ENCODE peak calls at places on chromosomes 5 and 9, in nine cellular contexts. D, U, O, I, V, C, M, Y and H are unnamed samples.

GRCh38 chr5:140568664-140569063 is 4.0 kb downstream of the SLC35A4 start:
- DNase-seq in M (no peak), V (no peak), Y (no peak), O (no peak), D (no peak), I (no peak), U (no peak), C (no peak), H (no peak)

GRCh38 chr9:110650261-110650660 is 18.3 kb upstream of the MUSK start:
- DNase-seq in I (peak; percentile 93), Y (no peak), V (no peak), D (no peak), O (no peak), U (no peak), M (no peak), C (peak; percentile 68), H (no peak)

GRCh38 chr5:135038829-135039525 is 4.9 kb upstream of the PITX1 start:
- DNase-seq in O (peak; percentile 46), V (no peak), I (peak; percentile 22), C (no peak), D (peak; percentile 51), Y (peak; percentile 58), U (no peak), M (no peak), H (no peak)

GRCh38 chr9:98867434-98868168 is 60.1 kb downstream of the GALNT12 start:
- DNase-seq in I (peak; percentile 93), M (no peak), Y (no peak), D (no peak), U (no peak), V (peak; percentile 38), O (no peak), C (peak; percentile 73), H (peak; percentile 41)

GRCh38 chr5:3780278-3780677 is 184.6 kb downstream of the IRX1 start:
- DNase-seq in V (no peak), O (no peak), I (no peak), C (no peak), D (no peak), M (no peak), Y (no peak), U (no peak), H (no peak)

GRCh38 chr9:12775963-12776774 is 1.3 kb downstream of the LURAP1L start:
- DNase-seq in V (peak; percentile 91), U (peak; percentile 57), M (peak; percentile 80), I (peak; percentile 94), Y (peak; percentile 81), D (peak; percentile 85), O (peak; percentile 74), C (peak; percentile 74), H (no peak)

GRCh38 chr5:94544031-94544650 is 74.3 kb downstream of the KIAA0825 start:
- DNase-seq in O (no peak), Y (no peak), D (no peak), M (no peak), V (no peak), I (peak; percentile 46), C (no peak), U (no peak), H (no peak)

GRCh38 chr5:16025681-16026080 is 153.9 kb downstream of the MARCHF11 start:
- DNase-seq in O (no peak), Y (peak; percentile 71), C (no peak), I (no peak), M (no peak), U (no peak), D (no peak), V (no peak), H (no peak)

GRCh38 chr5:88877826-88878225 is 5.2 kb downstream of the MEF2C start:
- DNase-seq in M (no peak), D (no peak), Y (no peak), V (no peak), O (no peak), C (peak; percentile 75), I (no peak), U (no peak), H (no peak)

GRCh38 chr5:175684931-175685330 is 27.1 kb downstream of the HRH2 start:
- DNase-seq in D (no peak), V (no peak), C (no peak), M (no peak), Y (no peak), I (no peak), U (no peak), O (no peak), H (no peak)

GRCh38 chr9:70385423-70385822 is 29.0 kb downstream of the KLF9 start:
- DNase-seq in U (no peak), I (no peak), C (no peak), M (no peak), D (no peak), V (no peak), O (no peak), Y (no peak), H (no peak)

GRCh38 chr5:107389130-107389553 is 281.6 kb downstream of the EFNA5 start:
- DNase-seq in Y (no peak), I (peak; percentile 60), U (no peak), O (no peak), M (peak; percentile 90), C (peak; percentile 87), V (no peak), D (no peak), H (peak; percentile 96)

GRCh38 chr5:147310059-147310704 is 75.4 kb downstream of the STK32A start:
- DNase-seq in M (no peak), U (peak; percentile 76), D (peak; percentile 33), Y (peak; percentile 7), C (peak; percentile 91), V (no peak), O (no peak), I (peak; percentile 72), H (no peak)

GRCh38 chr5:67050635-67051034 is 146.0 kb downstream of the CD180 start:
- DNase-seq in U (no peak), Y (no peak), D (no peak), C (no peak), V (no peak), I (no peak), M (no peak), O (no peak), H (no peak)

GRCh38 chr5:137332296-137332695 is 166.8 kb downstream of the SPOCK1 start:
- DNase-seq in U (no peak), C (no peak), D (no peak), Y (no peak), V (no peak), M (no peak), O (no peak), I (no peak), H (no peak)

GRCh38 chr5:135365281-135365680 is 33.8 kb downstream of the MACROH2A1 start:
- DNase-seq in O (no peak), U (no peak), C (no peak), M (no peak), D (no peak), I (no peak), Y (no peak), V (no peak), H (no peak)

GRCh38 chr9:119027901-119028699 is 341.1 kb downstream of the BRINP1 start:
- DNase-seq in D (peak; percentile 17), Y (no peak), V (no peak), O (no peak), C (no peak), M (no peak), I (no peak), U (no peak), H (no peak)
- TF ChIP-seq EZH2phosphoT487 in D (no peak), Y (no peak), V (no peak), O (no peak), C (no peak), M (no peak), I (no peak), U (no peak), H (no peak)

GRCh38 chr5:92911851-92912250 is 669.2 kb downstream of the NR2F1-AS1 start:
- DNase-seq in M (no peak), D (no peak), I (no peak), Y (no peak), O (no peak), V (no peak), C (no peak), U (no peak), H (no peak)

GRCh38 chr5:92911293-92911692 is 669.7 kb downstream of the NR2F1-AS1 start:
- DNase-seq in U (no peak), I (no peak), C (no peak), O (no peak), Y (no peak), D (peak; percentile 15), V (no peak), M (no peak), H (no peak)

GRCh38 chr5:92917044-92917443 is 664.0 kb downstream of the NR2F1-AS1 start:
- DNase-seq in C (no peak), I (no peak), M (no peak), U (no peak), V (no peak), Y (no peak), D (no peak), O (no peak), H (no peak)

GRCh38 chr5:92912280-92912679 is 668.7 kb downstream of the NR2F1-AS1 start:
- DNase-seq in D (peak; percentile 19), I (no peak), C (no peak), M (no peak), Y (no peak), U (no peak), O (peak; percentile 45), V (no peak), H (no peak)

DNA sequence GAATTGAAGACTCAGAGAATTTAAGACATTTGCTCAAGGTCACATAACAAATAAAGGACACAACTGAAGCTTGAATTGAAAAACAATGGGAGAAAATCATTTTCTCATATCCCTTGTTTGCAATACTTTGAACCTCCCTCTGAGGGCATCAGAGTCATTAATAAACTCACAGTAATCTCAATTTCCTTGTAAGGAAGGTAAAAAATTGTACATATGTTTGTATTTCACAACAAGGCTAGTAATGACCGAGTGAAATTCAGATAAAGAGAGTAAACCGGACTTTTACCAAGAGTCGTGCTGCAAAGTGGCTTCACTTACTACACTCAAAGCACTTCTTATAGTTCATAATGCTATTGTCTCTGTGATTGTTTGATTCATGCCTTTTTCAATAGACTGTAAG is 665.0 kb downstream of the NR2F1-AS1 start:
- DNase-seq in U (no peak), O (no peak), I (peak; percentile 52), M (no peak), D (no peak), V (peak; percentile 13), Y (no peak), C (peak; percentile 56), H (no peak)
- H3K4me2 ChIP-seq in U (no peak overlapping the region), O (no peak overlapping the region), I (no peak overlapping the region), M (no peak overlapping the region), D (no peak overlapping the region), V (peak overlapping the region; percentile 18), Y (no peak overlapping the region), C (peak overlapping the region; percentile 5), H (no peak overlapping the region)

GRCh38 chr5:80141147-80141671 is 106.1 kb downstream of the THBS4 start:
- DNase-seq in M (no peak), V (peak; percentile 56), U (no peak), Y (peak; percentile 24), C (no peak), I (peak; percentile 55), D (peak; percentile 82), O (peak; percentile 91), H (no peak)
- TF ChIP-seq EZH2phosphoT487 in M (no peak), V (no peak), U (no peak), Y (no peak), C (no peak), I (no peak), D (no peak), O (no peak), H (no peak)

DNA sequence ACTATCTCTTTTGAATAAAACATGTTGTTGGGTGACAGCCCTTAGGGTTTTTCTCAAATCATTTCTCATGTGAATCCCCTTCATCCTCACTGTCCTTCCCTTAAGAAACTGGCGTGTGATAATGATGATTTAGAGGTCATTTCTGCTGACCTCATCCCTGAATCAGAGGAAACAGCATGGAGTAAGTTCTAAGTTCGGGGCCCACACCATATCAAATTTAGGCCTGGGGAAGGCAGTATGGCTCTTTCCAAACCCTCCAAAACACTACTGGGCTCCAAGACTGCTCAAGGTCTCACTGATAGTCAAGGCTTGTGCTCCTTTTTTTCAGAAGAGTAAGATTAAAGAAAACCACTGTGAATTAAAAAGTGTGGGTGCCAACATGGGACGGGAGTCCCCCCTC is 872 bp upstream of the SMIM3 start:
- DNase-seq in D (no peak), O (no peak), I (peak; percentile 31), Y (no peak), M (no peak), V (no peak), U (no peak), C (no peak), H (no peak)
- H3K4me2 ChIP-seq in D (peak overlapping the region; percentile 86), O (peak overlapping the region; percentile 89), I (peak overlapping the region; percentile 87), Y (peak overlapping the region; percentile 86), M (peak overlapping the region; percentile 92), V (peak overlapping the region; percentile 77), U (peak overlapping the region; percentile 94), C (peak overlapping the region; percentile 99), H (no peak overlapping the region)